ENCODE peak calls at places on chromosomes 3 and 15, in seven cellular contexts. M is foreskin fibroblast, K is ovary, I is astrocyte of the cerebellum, O is PC-3, X is A673, S is RWPE1. E is an unnamed sample.
A peak's percentile ranks its signal among the peaks of the same experiment; 100 is the strongest.

GRCh38 chr3:61985020-61985419 is 388.3 kb downstream of the FEZF2 start:
- DNase-seq in M (peak; percentile 78), O (peak; percentile 10), I (peak; percentile 9), X (peak; percentile 27), K (no peak), S (peak; percentile 12), E (peak; percentile 80)

GRCh38 chr3:65605876-65606432 is 432.8 kb downstream of the MAGI1 start:
- DNase-seq in I (no peak), M (no peak), K (no peak), O (peak; percentile 57), X (no peak), S (no peak), E (no peak)

GRCh38 chr3:100231668-100232067 is 29.1 kb upstream of the TBC1D23 start:
- DNase-seq in S (no peak), I (no peak), X (no peak), M (no peak), O (peak; percentile 97), K (no peak), E (peak; percentile 33)

GRCh38 chr15:101470548-101471239 is 18.8 kb downstream of the PCSK6 start:
- DNase-seq in X (no peak), S (no peak), O (no peak), I (no peak), K (no peak), M (no peak), E (no peak)

GRCh38 chr3:10700821-10701220 is 115.2 kb upstream of the SLC6A11 start:
- DNase-seq in S (no peak), X (no peak), I (no peak), O (no peak), K (no peak), M (no peak), E (no peak)

GRCh38 chr15:34154725-34155204 is 52.9 kb downstream of the PGBD4 start:
- DNase-seq in K (no peak), O (peak; percentile 77), M (peak; percentile 18), S (peak; percentile 34), X (no peak), I (no peak), E (peak; percentile 21)

GRCh38 chr3:46396129-46396528 is 10.7 kb downstream of the CCR5AS start:
- DNase-seq in X (no peak), M (no peak), I (no peak), S (no peak), O (no peak), K (no peak), E (no peak)

GRCh38 chr15:92082217-92082843 is 228.8 kb downstream of the SLCO3A1 start:
- DNase-seq in K (peak; percentile 74), S (peak; percentile 63), O (peak; percentile 73), I (peak; percentile 55), M (peak; percentile 23), X (peak; percentile 84), E (peak; percentile 39)

GRCh38 chr3:171784387-171784786 is 25.9 kb downstream of the PLD1 start:
- DNase-seq in K (no peak), M (no peak), X (no peak), O (no peak), S (no peak), I (no peak), E (no peak)

GRCh38 chr15:68697711-68698690 is 119.2 kb downstream of the CORO2B start:
- DNase-seq in K (no peak), X (no peak), I (no peak), S (no peak), M (no peak), O (no peak), E (no peak)

GRCh38 chr15:40600956-40601355 is 6.9 kb downstream of the KNL1 start:
- DNase-seq in X (no peak), O (no peak), I (no peak), M (no peak), S (no peak), K (no peak), E (no peak)

GRCh38 chr3:190385835-190386688 is 1.9 kb upstream of the CLDN16 start:
- DNase-seq in S (peak; percentile 90), M (peak; percentile 94), O (peak; percentile 98), I (peak; percentile 88), K (no peak), X (peak; percentile 80), E (peak; percentile 91)

GRCh38 chr3:153164009-153164550 is 2.1 kb downstream of the RAP2B start:
- DNase-seq in X (no peak), O (no peak), M (no peak), I (no peak), S (no peak), K (no peak), E (no peak)

GRCh38 chr15:92801412-92801773 is 98.7 kb upstream of the CHD2 start:
- DNase-seq in X (no peak), K (no peak), M (no peak), O (peak; percentile 79), I (no peak), S (no peak), E (peak; percentile 85)

GRCh38 chr15:20644026-20644425 is 102.4 kb upstream of the GOLGA6L6 start:
- DNase-seq in M (no peak), O (no peak), S (no peak), X (no peak), K (no peak), I (no peak), E (no peak)

GRCh38 chr15:23565395-23566069 is at the start of gene MKRN3:
- DNase-seq in M (peak; percentile 37), S (no peak), I (peak; percentile 78), O (no peak), K (no peak), X (no peak), E (no peak)

GRCh38 chr15:50816191-50816590 is 50.7 kb upstream of the SPPL2A start:
- DNase-seq in I (no peak), O (peak; percentile 82), K (no peak), S (peak; percentile 62), X (no peak), M (no peak), E (no peak)

GRCh38 chr3:52313774-52314188 is 2.3 kb upstream of the DNAH1 start:
- DNase-seq in I (no peak), K (no peak), X (no peak), S (no peak), O (peak; percentile 23), M (no peak), E (no peak)

GRCh38 chr3:124492824-124493223 is 237.4 kb upstream of the UMPS start:
- DNase-seq in S (peak; percentile 92), X (peak; percentile 48), I (no peak), M (no peak), O (peak; percentile 94), K (peak; percentile 19), E (peak; percentile 30)
- TF ChIP-seq CTCF in S (peak; percentile 20), X (peak; percentile 40), I (peak; percentile 38), M (peak; percentile 38), O (peak; percentile 95), K (no peak), E (peak; percentile 74)

GRCh38 chr3:56702487-56703315 is 19.6 kb upstream of the TASOR start:
- DNase-seq in M (peak; percentile 49), S (peak; percentile 46), I (peak; percentile 76), X (peak; percentile 48), K (peak; percentile 68), O (peak; percentile 84), E (peak; percentile 69)

GRCh38 chr3:56700136-56700535 is 17.1 kb upstream of the TASOR start:
- DNase-seq in S (no peak), K (no peak), M (no peak), X (no peak), I (no peak), O (peak; percentile 22), E (no peak)

GRCh38 chr3:56706629-56707028 is 23.6 kb upstream of the TASOR start:
- DNase-seq in S (no peak), K (no peak), M (no peak), I (no peak), X (no peak), O (no peak), E (no peak)

DNA sequence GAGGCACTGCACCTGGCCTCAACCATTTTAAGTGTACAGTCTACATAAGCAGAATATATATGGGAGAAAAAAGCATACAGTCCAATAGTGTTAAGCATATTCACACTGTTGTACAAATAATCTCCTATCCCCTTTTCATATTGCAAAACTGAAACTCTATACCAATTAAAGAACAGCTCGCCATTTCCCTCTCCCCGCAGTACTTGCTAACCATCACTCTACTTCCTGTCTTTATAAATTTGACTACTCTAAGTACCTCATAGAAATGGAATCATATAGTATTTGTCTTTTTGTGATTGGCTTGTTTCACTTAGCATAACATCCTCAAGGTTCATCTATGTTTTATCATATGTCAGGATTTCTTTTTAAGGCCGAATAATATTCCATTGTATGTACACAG is 21.6 kb upstream of the TASOR start:
- DNase-seq in I (no peak), S (no peak), K (no peak), M (no peak), X (no peak), O (no peak), E (no peak)
- TF ChIP-seq CTCF in I (no peak), S (no peak), K (no peak), M (no peak), X (no peak), O (no peak), E (no peak)

DNA sequence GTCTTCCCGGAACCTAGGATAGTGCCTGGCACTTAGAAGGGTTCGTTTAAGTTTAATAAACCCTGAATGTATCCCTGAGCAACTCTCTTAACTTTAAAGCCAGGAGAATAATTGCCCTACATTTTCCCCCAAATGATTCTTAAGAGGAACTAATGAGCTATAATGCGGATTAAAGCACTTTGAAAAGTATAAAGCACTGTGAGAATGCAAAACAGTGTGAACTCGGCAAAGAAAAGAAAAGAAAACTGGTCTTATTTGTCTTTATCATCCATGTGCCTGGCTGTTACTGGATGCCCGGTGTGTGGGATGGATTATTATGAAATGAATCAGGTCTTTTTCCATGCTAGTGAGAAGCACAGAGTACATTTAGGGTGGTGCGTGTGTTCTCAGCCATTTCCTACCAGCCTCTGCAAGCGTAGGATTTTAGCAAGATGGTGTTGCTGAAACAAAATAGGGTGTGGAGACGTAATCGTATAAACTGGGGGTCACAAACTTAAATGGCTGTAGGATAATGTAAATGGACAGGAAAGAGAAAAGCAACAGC is 977 bp downstream of the KBTBD12 start:
- DNase-seq in M (no peak), I (no peak), O (no peak), K (no peak), S (no peak), X (no peak), E (no peak)
- TF ChIP-seq CTCF in M (no peak), I (no peak), O (no peak), K (no peak), S (no peak), X (no peak), E (no peak)

GRCh38 chr3:160956785-160957184 is 148.4 kb downstream of the B3GALNT1 start:
- DNase-seq in O (peak; percentile 74), I (no peak), K (no peak), X (peak; percentile 9), M (peak; percentile 12), S (no peak), E (no peak)
- TF ChIP-seq CTCF in O (peak; percentile 86), I (peak; percentile 17), K (no peak), X (peak; percentile 28), M (peak; percentile 18), S (no peak), E (peak; percentile 56)

DNA sequence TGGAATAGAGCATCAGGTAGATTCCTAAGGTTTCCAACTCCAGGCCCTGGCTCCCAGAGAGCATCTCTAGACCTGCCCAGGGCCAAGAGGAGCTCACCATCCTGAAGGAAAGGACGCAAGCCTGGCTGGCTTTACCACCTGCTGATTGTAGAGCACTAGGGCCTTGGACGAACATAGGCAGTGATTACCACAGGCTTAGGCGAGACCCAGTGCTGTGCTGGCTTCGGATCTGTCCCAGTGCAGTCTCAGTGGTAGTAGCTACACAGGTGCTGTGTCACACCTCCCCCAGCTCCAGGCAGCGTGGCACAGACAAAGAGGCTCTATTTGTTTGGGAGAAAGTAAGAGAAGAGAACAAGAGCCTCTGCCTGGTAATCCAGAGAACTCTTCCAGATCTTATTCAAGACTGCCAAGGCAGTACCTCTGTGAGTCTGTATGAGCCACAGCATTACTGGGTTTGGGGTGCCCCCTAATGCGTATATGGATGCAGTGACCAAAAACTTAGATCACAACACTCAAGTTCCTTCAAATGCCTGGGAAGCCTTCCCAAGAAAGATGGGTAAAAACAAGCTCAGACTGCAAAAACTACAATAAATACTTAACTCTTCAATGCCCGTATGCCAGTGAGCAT is 25.4 kb downstream of the ISG20 start:
- DNase-seq in K (no peak), I (no peak), S (no peak), M (no peak), X (no peak), O (no peak), E (no peak)
- TF ChIP-seq CTCF in K (no peak), I (no peak), S (no peak), M (no peak), X (no peak), O (no peak), E (no peak)